ENCODE peak calls at places on chromosomes 7 and 10, in five cellular contexts. M is MM.1S, A is hepatocyte, F is neural progenitor cell, E is PC-3. T is an unnamed sample. For H3K27me3, the result is how much of the 10 kb centered on the place peaks cover.

GRCh38 chr7:35736725-35737124 is 41.8 kb upstream of the HERPUD2 start:
- DNase-seq in M (no peak), A (peak), F (no peak), E (peak), T (no peak)

GRCh38 chr7:25564980-25565379 is 336.7 kb upstream of the NPVF start:
- DNase-seq in M (no peak), A (no peak), F (no peak), E (no peak), T (no peak)

GRCh38 chr7:101684980-101685323 is 55.9 kb upstream of the MYL10 start:
- DNase-seq in M (no peak), A (no peak), F (no peak), E (no peak), T (no peak)

GRCh38 chr7:140404565-140405080 is 765 bp downstream of the RAB19 start:
- DNase-seq in M (no peak), A (no peak), F (no peak), E (peak), T (no peak)

GRCh38 chr7:464177-464711 is 55.4 kb downstream of the PDGFA start:
- DNase-seq in M (no peak), A (no peak), F (no peak), E (no peak), T (no peak)

GRCh38 chr10:113093188-113094113 is 143.4 kb downstream of the TCF7L2 start:
- DNase-seq in M (no peak), A (peak), F (no peak), E (peak), T (no peak)

GRCh38 chr7:130831817-130832481 is 97.9 kb upstream of the KLF14 start:
- DNase-seq in M (peak), A (peak), F (peak), E (peak), T (peak)

GRCh38 chr7:96772295-96772694 is 62.6 kb upstream of the SEM1 start:
- DNase-seq in M (no peak), A (no peak), F (no peak), E (no peak), T (no peak)

GRCh38 chr7:74094224-74095095 is 10.9 kb downstream of the LIMK1 start:
- DNase-seq in M (no peak), A (peak), F (peak), E (peak), T (peak)

GRCh38 chr10:95755511-95756004 is 405 bp upstream of the ENTPD1 start:
- DNase-seq in M (no peak), A (peak), F (peak), E (peak), T (peak)

GRCh38 chr10:86310702-86311101 is 55.9 kb downstream of the GRID1 start:
- DNase-seq in M (no peak), A (no peak), F (no peak), E (no peak), T (no peak)

GRCh38 chr7:78953090-78953489 is 500.4 kb downstream of the MAGI2 start:
- DNase-seq in M (no peak), A (no peak), F (no peak), E (no peak), T (no peak)

GRCh38 chr7:111827863-111828504 is 265.7 kb upstream of the IMMP2L start:
- DNase-seq in M (no peak), A (peak), F (no peak), E (peak), T (no peak)

GRCh38 chr7:129013048-129013721 is 41.7 kb downstream of the TNPO3 start:
- DNase-seq in M (no peak), A (no peak), F (no peak), E (no peak), T (no peak)

GRCh38 chr10:88385601-88386203 is 197.4 kb downstream of the RNLS start:
- DNase-seq in M (peak), A (peak), F (no peak), E (no peak), T (no peak)

GRCh38 chr7:134787720-134788119 is 8.3 kb downstream of the CALD1 start:
- DNase-seq in M (no peak), A (no peak), F (no peak), E (no peak), T (no peak)

GRCh38 chr7:40230086-40230485 is 95.3 kb downstream of the SUGCT start:
- DNase-seq in M (no peak), A (no peak), F (no peak), E (no peak), T (peak)

DNA sequence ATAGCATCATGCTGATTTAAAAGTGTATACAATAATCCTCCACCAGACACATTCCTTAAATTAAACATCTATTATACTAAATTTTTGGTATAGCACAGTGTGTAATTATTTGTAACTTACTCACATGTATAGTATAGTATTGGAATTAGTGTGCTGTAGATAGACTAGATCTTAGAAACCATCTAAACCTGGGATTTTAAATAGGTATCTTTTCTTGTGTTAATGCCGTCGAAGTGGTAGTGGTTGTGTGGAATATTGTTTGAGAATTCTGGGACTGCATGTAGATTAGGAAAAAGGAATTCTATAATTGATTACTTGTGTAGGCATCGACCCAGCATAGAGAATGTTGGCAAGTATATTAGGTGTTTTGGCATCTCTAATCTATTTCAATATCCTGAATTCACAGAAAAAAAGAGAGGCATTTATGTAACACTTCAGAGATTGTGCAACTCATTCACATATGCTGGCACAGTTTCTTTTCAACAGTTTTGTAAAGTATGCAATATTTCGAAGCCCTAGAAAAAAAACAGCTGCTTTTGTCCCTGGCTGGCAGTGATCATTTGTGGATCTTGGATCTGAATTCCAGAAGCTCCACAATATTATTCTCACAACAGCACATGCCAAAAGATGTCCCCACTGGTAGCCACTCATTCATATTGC is 145.5 kb upstream of the AGR3 start:
- DNase-seq in M (no peak), A (no peak), F (no peak), E (no peak), T (no peak)
- TF ChIP-seq EZH2phosphoT487 in M (no peak), A (no peak), F (no peak), E (no peak), T (no peak)

DNA sequence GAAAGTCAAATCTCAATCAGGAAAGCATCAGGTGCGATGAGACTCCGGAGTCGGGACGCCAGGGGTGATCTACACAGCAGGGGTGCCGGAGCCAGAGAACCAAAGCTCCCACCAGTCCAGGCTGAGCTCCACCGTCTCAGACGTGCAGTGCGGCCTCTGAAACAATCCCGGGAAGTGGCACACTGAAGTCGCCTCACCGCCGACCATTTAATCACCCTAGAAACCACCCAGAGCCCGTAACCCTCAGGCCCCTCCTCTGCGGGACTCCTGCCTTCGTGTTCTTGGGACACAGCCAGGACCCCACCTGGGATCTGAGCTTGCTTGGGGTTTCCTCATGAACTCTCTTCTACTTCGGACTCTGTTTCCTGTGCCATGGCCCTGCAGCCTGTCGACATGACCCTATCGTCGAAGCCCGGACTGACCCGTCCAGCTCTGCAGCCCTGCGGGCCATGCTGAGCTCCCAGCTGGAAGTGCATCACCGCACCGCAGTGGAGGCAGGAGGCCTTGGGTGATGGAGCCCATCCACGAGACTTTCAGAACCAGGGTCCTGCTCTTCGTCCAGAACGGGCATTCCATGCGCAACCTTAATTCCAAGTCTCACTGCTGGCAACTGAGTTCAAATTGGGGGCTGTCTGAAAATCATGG is 266.4 kb downstream of the PTPRN2 start:
- DNase-seq in M (no peak), A (no peak), F (no peak), E (no peak), T (no peak)
- H3K27me3 ChIP-seq in M (half or more), A (under half), F (under half), E (under half), T (under half)

DNA sequence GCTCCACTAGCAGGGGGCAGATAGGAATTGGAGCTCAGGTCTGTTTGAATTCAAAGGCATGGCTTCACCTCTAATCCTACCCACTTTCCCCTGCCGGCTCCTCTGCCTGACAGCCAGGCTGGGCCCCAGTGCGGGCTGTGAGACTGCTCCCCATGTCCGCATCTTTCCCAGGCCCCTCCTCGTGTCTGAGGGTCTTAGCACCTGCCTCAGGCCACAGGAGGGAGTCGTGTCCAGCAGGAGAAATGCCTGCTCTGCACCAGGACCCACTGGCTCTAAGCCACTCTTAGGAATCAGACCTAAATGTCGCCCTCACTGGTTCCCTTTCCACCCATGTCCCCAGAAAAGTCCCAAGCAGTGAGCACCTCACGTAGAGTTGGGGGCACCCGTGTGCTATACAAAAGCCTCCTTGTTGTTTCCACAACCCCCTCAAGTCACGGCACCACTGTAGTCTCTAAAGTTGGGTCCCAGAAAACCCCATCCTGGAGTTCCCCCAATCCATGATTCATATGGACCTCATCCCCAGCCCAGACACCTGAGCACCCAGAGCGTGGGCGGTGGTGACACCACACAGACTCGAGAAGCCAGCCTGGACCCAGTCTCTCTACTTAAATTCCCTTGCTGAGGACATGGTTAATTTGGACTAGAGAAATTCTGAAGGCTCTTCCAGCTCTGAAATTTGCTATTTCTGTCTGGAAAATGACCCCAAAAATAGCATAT is 466.4 kb upstream of the ZMIZ1 start:
- DNase-seq in M (no peak), A (no peak), F (peak), E (no peak), T (no peak)
- TF ChIP-seq CTCF in M (no peak), A (no peak), F (peak), E (no peak), T (no peak)

GRCh38 chr7:70027864-70028263 is 429.6 kb downstream of the AUTS2 start:
- DNase-seq in M (no peak), A (no peak), F (no peak), E (no peak), T (no peak)
- TF ChIP-seq EZH2phosphoT487 in M (no peak), A (no peak), F (no peak), E (no peak), T (no peak)

DNA sequence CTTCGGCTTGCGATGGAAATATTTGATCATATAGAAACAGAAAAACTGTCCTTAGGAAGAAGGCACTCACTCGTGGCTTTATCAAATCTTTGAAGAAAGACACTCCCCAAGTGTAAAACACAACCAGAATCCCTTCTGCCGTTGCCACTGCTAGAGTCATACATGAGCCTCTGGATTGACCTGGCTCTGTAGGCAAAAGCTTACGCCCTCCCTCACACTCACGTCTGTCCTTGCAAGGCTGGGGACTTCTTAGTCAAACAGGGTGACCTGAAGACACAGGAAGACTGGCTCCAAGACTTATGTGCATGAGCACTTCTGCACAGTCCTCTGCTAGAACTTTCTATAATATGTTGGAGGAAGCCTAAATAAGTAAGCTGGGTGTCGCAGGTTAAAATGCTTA is 135.4 kb upstream of the MDFIC start:
- DNase-seq in M (no peak), A (no peak), F (no peak), E (no peak), T (no peak)
- H3K27me3 ChIP-seq in M (under half), A (under half), F (under half), E (under half), T (under half)

DNA sequence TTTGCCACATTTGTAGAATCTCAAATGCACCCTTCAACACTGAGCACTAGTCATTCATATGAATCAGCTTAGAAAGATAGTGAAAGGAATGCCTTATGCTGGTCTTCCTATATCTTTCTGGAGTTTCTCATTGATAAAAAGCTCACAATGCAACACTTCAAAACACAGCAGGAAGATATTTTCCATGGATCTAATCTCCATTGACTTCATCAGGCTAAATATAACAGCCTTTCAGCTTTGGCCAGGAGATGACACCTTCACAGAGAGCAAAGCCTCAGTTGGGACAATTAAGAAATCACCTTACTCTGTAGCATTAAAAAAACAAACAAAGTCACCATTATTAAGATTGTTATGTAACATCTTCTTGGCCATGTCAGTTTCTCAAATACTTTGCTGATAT is 6.7 kb downstream of the NRP1 start:
- DNase-seq in M (no peak), A (no peak), F (peak), E (peak), T (peak)
- TF ChIP-seq CTCF in M (no peak), A (peak), F (peak), E (peak), T (peak)

GRCh38 chr10:33229252-33229943 is 105.1 kb downstream of the NRP1 start:
- DNase-seq in M (no peak), A (no peak), F (no peak), E (peak), T (no peak)
- TF ChIP-seq EZH2phosphoT487 in M (no peak), A (no peak), F (no peak), E (no peak), T (no peak)

GRCh38 chr10:132497788-132498561 is 39.6 kb upstream of the INPP5A start:
- DNase-seq in M (no peak), A (no peak), F (no peak), E (no peak), T (no peak)
- H3K27me3 ChIP-seq in M (half or more), A (under half), F (under half), E (under half), T (under half)